ENCODE peak calls at places on chromosomes 12 and 14, in ten cellular contexts. J is fibroblast of pulmonary artery, Q is hepatocyte, H is fibroblast of mammary gland, B is PC-9, N is cardiac muscle cell, G is mammary epithelial cell, T is fibroblast of the aortic adventitia, E is psoas muscle, I is endodermal cell. R is an unnamed sample.

GRCh38 chr12:62700091-62700490 is 233.5 kb downstream of the MON2 start:
- DNase-seq in J (peak; percentile 34), Q (no peak), H (peak; percentile 36), B (no peak), N (no peak), G (no peak), T (no peak), E (no peak), I (no peak), R (no peak)

GRCh38 chr12:16359512-16360491 is 12.4 kb downstream of the MGST1 start:
- DNase-seq in J (peak; percentile 75), Q (peak; percentile 68), H (peak; percentile 73), B (peak; percentile 53), N (peak; percentile 65), G (peak; percentile 25), T (peak; percentile 67), E (peak; percentile 54), I (peak; percentile 96), R (no peak)

GRCh38 chr12:86249856-86250255 is 6.3 kb downstream of the MGAT4C start:
- DNase-seq in J (peak; percentile 29), Q (no peak), H (no peak), B (no peak), N (no peak), G (no peak), T (peak; percentile 33), E (no peak), I (no peak), R (peak; percentile 58)

GRCh38 chr14:33617154-33617553 is 333.7 kb downstream of the EGLN3 start:
- DNase-seq in J (peak; percentile 79), Q (peak; percentile 6), H (peak; percentile 91), B (peak; percentile 11), N (no peak), G (peak; percentile 82), T (peak; percentile 76), E (no peak), I (no peak), R (peak; percentile 50)

GRCh38 chr12:123126294-123127144 is 24.4 kb downstream of the PITPNM2 start:
- DNase-seq in J (peak; percentile 98), Q (peak; percentile 84), H (peak; percentile 99), B (peak; percentile 84), N (no peak), G (peak; percentile 97), T (peak; percentile 64), E (peak; percentile 67), I (peak; percentile 76), R (peak; percentile 98)

GRCh38 chr12:46647034-46647433 is 178.8 kb downstream of the SLC38A4 start:
- DNase-seq in J (no peak), Q (no peak), H (no peak), B (no peak), N (no peak), G (no peak), T (no peak), E (no peak), I (no peak), R (no peak)

GRCh38 chr14:39812532-39813320 is 380.5 kb upstream of the FBXO33 start:
- DNase-seq in J (no peak), Q (no peak), H (no peak), B (no peak), N (no peak), G (no peak), T (no peak), E (no peak), I (no peak), R (no peak)

GRCh38 chr14:103104654-103105511 is 10.4 kb downstream of the EXOC3L4 start:
- DNase-seq in J (peak; percentile 52), Q (peak; percentile 87), H (peak; percentile 40), B (peak; percentile 93), N (peak; percentile 72), G (peak; percentile 62), T (peak; percentile 69), E (peak; percentile 68), I (peak; percentile 94), R (no peak)

GRCh38 chr12:48125985-48126384 is 6.8 kb downstream of the PFKM start:
- DNase-seq in J (no peak), Q (no peak), H (no peak), B (no peak), N (peak; percentile 85), G (no peak), T (no peak), E (peak; percentile 74), I (no peak), R (no peak)

GRCh38 chr12:122449317-122449716 is 26.8 kb upstream of the CLIP1 start:
- DNase-seq in J (peak; percentile 95), Q (peak; percentile 78), H (peak; percentile 88), B (peak; percentile 52), N (no peak), G (peak; percentile 92), T (peak; percentile 83), E (no peak), I (no peak), R (peak; percentile 42)

GRCh38 chr12:113461666-113462065 is 10.0 kb downstream of the LHX5 start:
- DNase-seq in J (peak; percentile 23), Q (no peak), H (peak; percentile 23), B (no peak), N (peak; percentile 13), G (no peak), T (no peak), E (no peak), I (peak; percentile 76), R (no peak)

GRCh38 chr12:30970559-30971202 is 44.1 kb downstream of the TSPAN11 start:
- DNase-seq in J (no peak), Q (peak; percentile 34), H (no peak), B (peak; percentile 76), N (no peak), G (no peak), T (peak; percentile 10), E (no peak), I (no peak), R (no peak)

GRCh38 chr12:42213954-42214426 is 24.1 kb downstream of the YAF2 start:
- DNase-seq in J (peak; percentile 93), Q (peak; percentile 38), H (peak; percentile 50), B (no peak), N (peak; percentile 85), G (no peak), T (peak; percentile 84), E (peak; percentile 34), I (no peak), R (no peak)

GRCh38 chr12:6072302-6072752 is 52.1 kb downstream of the VWF start:
- DNase-seq in J (peak; percentile 96), Q (no peak), H (peak; percentile 66), B (no peak), N (no peak), G (peak; percentile 75), T (peak; percentile 81), E (no peak), I (no peak), R (no peak)

GRCh38 chr14:103149351-103149750 is 26.1 kb downstream of the TNFAIP2 start:
- DNase-seq in J (no peak), Q (no peak), H (no peak), B (no peak), N (no peak), G (no peak), T (no peak), E (no peak), I (peak; percentile 29), R (no peak)

GRCh38 chr12:79614730-79615129 is 76.0 kb downstream of the PAWR start:
- DNase-seq in J (no peak), Q (no peak), H (no peak), B (no peak), N (no peak), G (no peak), T (no peak), E (no peak), I (no peak), R (no peak)
- TF ChIP-seq CTCF in J (no peak), Q (no peak), H (no peak), B (no peak), N (no peak), G (no peak), T (no peak), E (no peak), I (no peak), R (no peak)

GRCh38 chr12:132222096-132222807 is 78.0 kb downstream of the NOC4L start:
- DNase-seq in J (peak; percentile 52), Q (peak; percentile 46), H (no peak), B (peak; percentile 50), N (peak; percentile 45), G (peak; percentile 34), T (no peak), E (no peak), I (peak; percentile 67), R (peak; percentile 56)
- H3K4me3 ChIP-seq in J (no peak overlapping the region), Q (no peak overlapping the region), H (no peak overlapping the region), B (no peak overlapping the region), N (no peak overlapping the region), G (no peak overlapping the region), T (no peak overlapping the region), E (no peak overlapping the region), I (no peak overlapping the region), R (no peak overlapping the region)

GRCh38 chr12:79344855-79345840 is 345.6 kb downstream of the PAWR start:
- DNase-seq in J (peak; percentile 48), Q (peak; percentile 58), H (peak; percentile 45), B (peak; percentile 37), N (peak; percentile 62), G (peak; percentile 37), T (peak; percentile 34), E (no peak), I (peak; percentile 87), R (peak; percentile 7)
- TF ChIP-seq CTCF in J (peak; percentile 48), Q (peak; percentile 65), H (peak; percentile 62), B (peak; percentile 79), N (peak; percentile 35), G (peak; percentile 85), T (peak; percentile 50), E (peak; percentile 34), I (peak; percentile 91), R (peak; percentile 85)

DNA sequence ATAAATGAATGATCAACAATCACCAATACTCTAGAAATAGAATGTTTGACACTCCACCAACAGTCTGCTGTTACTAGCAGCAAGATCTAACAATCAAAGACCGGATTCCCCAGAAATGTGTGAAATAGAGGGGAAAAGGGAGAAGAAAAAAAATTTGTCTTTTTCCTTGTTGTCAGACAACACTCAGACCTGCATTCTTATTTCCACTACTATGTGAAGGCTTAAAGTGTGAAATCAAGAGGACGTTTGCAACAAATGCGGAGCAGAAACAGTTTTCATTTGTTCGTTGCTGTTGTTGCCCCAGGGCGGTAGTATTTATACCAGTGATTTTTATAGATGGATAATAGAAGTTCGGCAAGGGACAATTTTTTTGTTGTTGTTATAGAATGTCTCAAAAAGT is 9.2 kb downstream of the NKX2-1 start:
- DNase-seq in J (no peak), Q (no peak), H (no peak), B (no peak), N (no peak), G (no peak), T (no peak), E (no peak), I (no peak), R (no peak)
- H3K4me3 ChIP-seq in J (no peak overlapping the region), Q (no peak overlapping the region), H (no peak overlapping the region), B (no peak overlapping the region), N (no peak overlapping the region), G (no peak overlapping the region), T (no peak overlapping the region), E (no peak overlapping the region), I (peak overlapping the region; percentile 65), R (no peak overlapping the region)